ENCODE peak calls at places on chromosomes 2 and 18, in nine cellular contexts. One of them, this sample, is unnamed.

GRCh38 chr2:174669321-174669720 is 71.7 kb upstream of the WIPF1 start:
- DNase-seq in colonic mucosa: no peak
- DNase-seq in spleen: no peak
- DNase-seq in CD8-positive, alpha-beta T cell: no peak
- DNase-seq in astrocyte: no peak
- DNase-seq in A673: no peak
- DNase-seq in K562: no peak
- DNase-seq in HCT116: no peak
- DNase-seq in OCI-LY7: no peak
- DNase-seq in this sample: no peak

GRCh38 chr2:175373001-175373727 is 191.7 kb upstream of the ATP5MC3 start:
- DNase-seq in colonic mucosa: no peak
- DNase-seq in spleen: no peak
- DNase-seq in CD8-positive, alpha-beta T cell: no peak
- DNase-seq in astrocyte: peak; percentile 62
- DNase-seq in A673: peak; percentile 97
- DNase-seq in K562: no peak
- DNase-seq in HCT116: no peak
- DNase-seq in OCI-LY7: no peak
- DNase-seq in this sample: no peak

GRCh38 chr18:49944681-49945080 is 131.3 kb upstream of the ACAA2 start:
- DNase-seq in colonic mucosa: no peak
- DNase-seq in spleen: no peak
- DNase-seq in CD8-positive, alpha-beta T cell: no peak
- DNase-seq in astrocyte: peak; percentile 40
- DNase-seq in A673: no peak
- DNase-seq in K562: no peak
- DNase-seq in HCT116: no peak
- DNase-seq in OCI-LY7: no peak
- DNase-seq in this sample: no peak

GRCh38 chr2:219552382-219553167 is 8.7 kb downstream of the TMEM198 start:
- DNase-seq in colonic mucosa: peak; percentile 91
- DNase-seq in spleen: peak; percentile 92
- DNase-seq in CD8-positive, alpha-beta T cell: peak; percentile 70
- DNase-seq in astrocyte: peak; percentile 57
- DNase-seq in A673: peak; percentile 85
- DNase-seq in K562: peak; percentile 83
- DNase-seq in HCT116: peak; percentile 64
- DNase-seq in OCI-LY7: peak; percentile 76
- DNase-seq in this sample: peak; percentile 66

GRCh38 chr18:24853076-24853475 is 392.6 kb downstream of the HRH4 start:
- DNase-seq in colonic mucosa: peak; percentile 45
- DNase-seq in spleen: no peak
- DNase-seq in CD8-positive, alpha-beta T cell: no peak
- DNase-seq in astrocyte: no peak
- DNase-seq in A673: no peak
- DNase-seq in K562: no peak
- DNase-seq in HCT116: no peak
- DNase-seq in OCI-LY7: no peak
- DNase-seq in this sample: no peak

GRCh38 chr2:46847185-46847710 is 68.4 kb downstream of the MCFD2 start:
- DNase-seq in colonic mucosa: peak; percentile 97
- DNase-seq in spleen: no peak
- DNase-seq in CD8-positive, alpha-beta T cell: no peak
- DNase-seq in astrocyte: peak; percentile 94
- DNase-seq in A673: peak; percentile 29
- DNase-seq in K562: no peak
- DNase-seq in HCT116: no peak
- DNase-seq in OCI-LY7: no peak
- DNase-seq in this sample: peak; percentile 51

GRCh38 chr2:202653890-202654289 is 19.1 kb downstream of the FAM117B start:
- DNase-seq in colonic mucosa: no peak
- DNase-seq in spleen: no peak
- DNase-seq in CD8-positive, alpha-beta T cell: no peak
- DNase-seq in astrocyte: no peak
- DNase-seq in A673: no peak
- DNase-seq in K562: no peak
- DNase-seq in HCT116: no peak
- DNase-seq in OCI-LY7: no peak
- DNase-seq in this sample: no peak

GRCh38 chr2:236012155-236012554 is 156.0 kb downstream of the GBX2 start:
- DNase-seq in colonic mucosa: no peak
- DNase-seq in spleen: no peak
- DNase-seq in CD8-positive, alpha-beta T cell: no peak
- DNase-seq in astrocyte: no peak
- DNase-seq in A673: no peak
- DNase-seq in K562: no peak
- DNase-seq in HCT116: no peak
- DNase-seq in OCI-LY7: no peak
- DNase-seq in this sample: no peak

GRCh38 chr2:217340176-217340575 is 480.3 kb upstream of the TNP1 start:
- DNase-seq in colonic mucosa: no peak
- DNase-seq in spleen: no peak
- DNase-seq in CD8-positive, alpha-beta T cell: no peak
- DNase-seq in astrocyte: no peak
- DNase-seq in A673: no peak
- DNase-seq in K562: no peak
- DNase-seq in HCT116: no peak
- DNase-seq in OCI-LY7: no peak
- DNase-seq in this sample: no peak

GRCh38 chr2:217335341-217335966 is 475.6 kb upstream of the TNP1 start:
- DNase-seq in colonic mucosa: no peak
- DNase-seq in spleen: no peak
- DNase-seq in CD8-positive, alpha-beta T cell: no peak
- DNase-seq in astrocyte: no peak
- DNase-seq in A673: no peak
- DNase-seq in K562: no peak
- DNase-seq in HCT116: no peak
- DNase-seq in OCI-LY7: no peak
- DNase-seq in this sample: no peak

GRCh38 chr2:217338306-217338916 is 478.5 kb upstream of the TNP1 start:
- DNase-seq in colonic mucosa: no peak
- DNase-seq in spleen: no peak
- DNase-seq in CD8-positive, alpha-beta T cell: no peak
- DNase-seq in astrocyte: peak; percentile 93
- DNase-seq in A673: peak; percentile 87
- DNase-seq in K562: no peak
- DNase-seq in HCT116: no peak
- DNase-seq in OCI-LY7: no peak
- DNase-seq in this sample: no peak

GRCh38 chr2:217339753-217340152 is 479.9 kb upstream of the TNP1 start:
- DNase-seq in colonic mucosa: no peak
- DNase-seq in spleen: no peak
- DNase-seq in CD8-positive, alpha-beta T cell: no peak
- DNase-seq in astrocyte: no peak
- DNase-seq in A673: no peak
- DNase-seq in K562: no peak
- DNase-seq in HCT116: no peak
- DNase-seq in OCI-LY7: no peak
- DNase-seq in this sample: no peak

GRCh38 chr2:217336694-217337093 is 476.8 kb upstream of the TNP1 start:
- DNase-seq in colonic mucosa: no peak
- DNase-seq in spleen: no peak
- DNase-seq in CD8-positive, alpha-beta T cell: no peak
- DNase-seq in astrocyte: no peak
- DNase-seq in A673: no peak
- DNase-seq in K562: no peak
- DNase-seq in HCT116: no peak
- DNase-seq in OCI-LY7: no peak
- DNase-seq in this sample: no peak
- H3K4me1 ChIP-seq in colonic mucosa: no peaks in the 10 kb centered on the region
- H3K4me1 ChIP-seq in spleen: peaks cover 16% of the 10 kb centered on the region
- H3K4me1 ChIP-seq in CD8-positive, alpha-beta T cell: no peaks in the 10 kb centered on the region
- H3K4me1 ChIP-seq in astrocyte: peaks cover 16% of the 10 kb centered on the region
- H3K4me1 ChIP-seq in A673: peaks cover 35% of the 10 kb centered on the region
- H3K4me1 ChIP-seq in K562: no peaks in the 10 kb centered on the region
- H3K4me1 ChIP-seq in HCT116: no peaks in the 10 kb centered on the region
- H3K4me1 ChIP-seq in OCI-LY7: no peaks in the 10 kb centered on the region
- H3K4me1 ChIP-seq in this sample: no peaks in the 10 kb centered on the region

DNA sequence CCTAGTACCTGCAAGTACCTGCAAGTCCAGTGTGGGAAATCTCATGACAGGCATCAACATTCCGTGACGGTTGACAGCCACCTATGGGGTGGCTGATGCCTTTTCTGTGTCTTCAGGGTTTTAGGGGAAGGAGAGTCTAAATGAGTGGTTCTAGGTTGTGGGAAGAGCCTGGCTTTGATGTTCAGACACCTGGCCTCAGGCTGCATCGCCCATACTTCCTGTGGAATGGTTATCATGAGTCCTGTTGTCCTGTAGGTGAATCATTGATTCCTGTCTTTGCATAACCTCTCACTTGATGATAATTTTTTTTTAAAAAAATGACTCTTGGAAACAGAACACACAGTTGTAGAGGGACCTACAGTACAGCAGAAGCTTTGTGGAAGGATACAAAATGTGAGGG is 108.9 kb downstream of the NEDD4L start:
- DNase-seq in colonic mucosa: no peak
- DNase-seq in spleen: no peak
- DNase-seq in CD8-positive, alpha-beta T cell: no peak
- DNase-seq in astrocyte: no peak
- DNase-seq in A673: no peak
- DNase-seq in K562: no peak
- DNase-seq in HCT116: no peak
- DNase-seq in OCI-LY7: no peak
- DNase-seq in this sample: no peak
- H3K4me3 ChIP-seq in colonic mucosa: no peak overlapping the region
- H3K4me3 ChIP-seq in spleen: no peak overlapping the region
- H3K4me3 ChIP-seq in CD8-positive, alpha-beta T cell: no peak overlapping the region
- H3K4me3 ChIP-seq in astrocyte: no peak overlapping the region
- H3K4me3 ChIP-seq in A673: no peak overlapping the region
- H3K4me3 ChIP-seq in K562: no peak overlapping the region
- H3K4me3 ChIP-seq in HCT116: no peak overlapping the region
- H3K4me3 ChIP-seq in OCI-LY7: no peak overlapping the region
- H3K4me3 ChIP-seq in this sample: no peak overlapping the region

GRCh38 chr2:232898592-232899541 is 28.8 kb downstream of the SNORC start:
- DNase-seq in colonic mucosa: no peak
- DNase-seq in spleen: no peak
- DNase-seq in CD8-positive, alpha-beta T cell: no peak
- DNase-seq in astrocyte: peak; percentile 52
- DNase-seq in A673: no peak
- DNase-seq in K562: no peak
- DNase-seq in HCT116: no peak
- DNase-seq in OCI-LY7: no peak
- DNase-seq in this sample: no peak
- TF ChIP-seq CTCF in colonic mucosa: no peak
- TF ChIP-seq CTCF in spleen: no peak
- TF ChIP-seq CTCF in CD8-positive, alpha-beta T cell: no peak
- TF ChIP-seq CTCF in astrocyte: no peak
- TF ChIP-seq CTCF in A673: no peak
- TF ChIP-seq CTCF in K562: no peak
- TF ChIP-seq CTCF in HCT116: no peak
- TF ChIP-seq CTCF in OCI-LY7: no peak
- TF ChIP-seq CTCF in this sample: no peak

DNA sequence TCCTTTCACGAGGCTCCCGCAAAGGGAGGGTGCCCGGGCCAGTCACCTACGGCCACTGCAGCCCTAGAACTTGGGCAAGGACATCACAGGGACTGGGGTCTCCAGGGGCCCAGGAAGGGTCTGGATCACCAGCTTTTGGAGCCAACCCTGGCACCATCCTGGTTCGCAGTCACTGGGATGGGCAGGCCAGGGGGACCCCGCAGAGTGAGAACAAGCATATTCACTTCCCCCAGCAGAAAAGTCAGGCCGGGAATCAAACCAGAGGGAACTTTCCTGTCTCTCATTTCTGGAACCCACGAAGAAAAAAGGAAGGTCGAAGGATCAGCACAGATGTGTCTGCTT is 15.4 kb downstream of the SMAD7 start:
- DNase-seq in colonic mucosa: no peak
- DNase-seq in spleen: no peak
- DNase-seq in CD8-positive, alpha-beta T cell: no peak
- DNase-seq in astrocyte: no peak
- DNase-seq in A673: no peak
- DNase-seq in K562: no peak
- DNase-seq in HCT116: no peak
- DNase-seq in OCI-LY7: no peak
- DNase-seq in this sample: no peak
- H3K4me1 ChIP-seq in colonic mucosa: peaks cover 52% of the 10 kb centered on the region
- H3K4me1 ChIP-seq in spleen: peaks cover 100% of the 10 kb centered on the region
- H3K4me1 ChIP-seq in CD8-positive, alpha-beta T cell: peaks cover 69% of the 10 kb centered on the region
- H3K4me1 ChIP-seq in astrocyte: peaks cover 87% of the 10 kb centered on the region
- H3K4me1 ChIP-seq in A673: peaks cover 85% of the 10 kb centered on the region
- H3K4me1 ChIP-seq in K562: peaks cover 52% of the 10 kb centered on the region
- H3K4me1 ChIP-seq in HCT116: peaks cover 69% of the 10 kb centered on the region
- H3K4me1 ChIP-seq in OCI-LY7: peaks cover 74% of the 10 kb centered on the region
- H3K4me1 ChIP-seq in this sample: peaks cover 44% of the 10 kb centered on the region

GRCh38 chr2:150812664-150813408 is 325.4 kb upstream of the RND3 start:
- DNase-seq in colonic mucosa: no peak
- DNase-seq in spleen: no peak
- DNase-seq in CD8-positive, alpha-beta T cell: no peak
- DNase-seq in astrocyte: no peak
- DNase-seq in A673: no peak
- DNase-seq in K562: no peak
- DNase-seq in HCT116: no peak
- DNase-seq in OCI-LY7: no peak
- DNase-seq in this sample: no peak

GRCh38 chr2:150809083-150809482 is 321.6 kb upstream of the RND3 start:
- DNase-seq in colonic mucosa: no peak
- DNase-seq in spleen: no peak
- DNase-seq in CD8-positive, alpha-beta T cell: no peak
- DNase-seq in astrocyte: no peak
- DNase-seq in A673: no peak
- DNase-seq in K562: no peak
- DNase-seq in HCT116: no peak
- DNase-seq in OCI-LY7: no peak
- DNase-seq in this sample: no peak

GRCh38 chr2:150806336-150806735 is 318.9 kb upstream of the RND3 start:
- DNase-seq in colonic mucosa: no peak
- DNase-seq in spleen: no peak
- DNase-seq in CD8-positive, alpha-beta T cell: no peak
- DNase-seq in astrocyte: peak; percentile 39
- DNase-seq in A673: no peak
- DNase-seq in K562: no peak
- DNase-seq in HCT116: no peak
- DNase-seq in OCI-LY7: no peak
- DNase-seq in this sample: no peak

DNA sequence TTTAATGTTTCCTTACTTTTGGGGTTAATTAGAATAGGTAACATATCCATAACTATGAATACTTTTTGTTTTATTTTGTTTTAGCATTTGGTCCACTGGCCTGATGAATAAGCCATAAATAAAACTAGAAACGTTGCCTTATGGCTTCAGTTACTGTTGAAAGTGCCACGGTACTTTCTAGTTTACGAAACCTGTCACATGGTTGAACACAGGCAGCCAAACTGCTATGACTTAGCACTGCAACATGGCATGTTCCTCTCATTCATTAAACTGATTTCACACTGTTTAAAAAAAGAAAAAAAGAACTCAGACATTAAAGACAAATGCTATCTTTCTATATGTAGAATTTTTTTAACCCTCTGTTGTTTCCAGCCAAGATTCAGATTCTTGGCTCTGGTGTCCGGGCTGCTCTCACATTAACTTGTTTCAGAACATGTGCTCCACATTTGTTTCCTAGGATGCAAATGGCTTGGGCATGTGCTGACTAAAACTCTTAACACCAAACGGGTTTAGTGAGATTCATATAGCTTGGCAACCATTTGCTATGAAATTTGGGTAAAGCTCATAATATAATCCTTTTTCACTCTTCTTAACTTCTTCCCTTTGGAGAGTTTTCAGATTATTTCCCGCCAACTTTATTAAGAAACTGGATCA is 323.9 kb upstream of the RND3 start:
- DNase-seq in colonic mucosa: no peak
- DNase-seq in spleen: no peak
- DNase-seq in CD8-positive, alpha-beta T cell: no peak
- DNase-seq in astrocyte: no peak
- DNase-seq in A673: no peak
- DNase-seq in K562: no peak
- DNase-seq in HCT116: no peak
- DNase-seq in OCI-LY7: no peak
- DNase-seq in this sample: no peak
- H3K4me3 ChIP-seq in colonic mucosa: no peak overlapping the region
- H3K4me3 ChIP-seq in spleen: no peak overlapping the region
- H3K4me3 ChIP-seq in CD8-positive, alpha-beta T cell: no peak overlapping the region
- H3K4me3 ChIP-seq in astrocyte: no peak overlapping the region
- H3K4me3 ChIP-seq in A673: no peak overlapping the region
- H3K4me3 ChIP-seq in K562: no peak overlapping the region
- H3K4me3 ChIP-seq in HCT116: no peak overlapping the region
- H3K4me3 ChIP-seq in OCI-LY7: no peak overlapping the region
- H3K4me3 ChIP-seq in this sample: no peak overlapping the region